ENCODE peak calls at places on chromosomes 5 and 9, in seven cellular contexts. U, I, M, E, P, W and L are unnamed samples.
A peak's percentile ranks its signal among the peaks of the same experiment; 100 is the strongest.

GRCh38 chr5:122101636-122102285 is 23.7 kb upstream of the LOX start:
- DNase-seq in W (no peak), I (no peak), M (peak; percentile 80), P (no peak), U (peak; percentile 82), E (no peak), L (peak; percentile 65)

GRCh38 chr5:150589791-150590601 is 50.5 kb upstream of the SYNPO start:
- DNase-seq in P (no peak), I (peak; percentile 90), W (peak; percentile 14), U (peak; percentile 77), M (no peak), E (no peak), L (peak; percentile 64)

GRCh38 chr5:180133060-180133459 is 61.5 kb upstream of the RNF130 start:
- DNase-seq in W (no peak), P (no peak), U (no peak), M (no peak), E (no peak), I (peak; percentile 39), L (no peak)

GRCh38 chr5:88868453-88869068 is 14.4 kb downstream of the MEF2C start:
- DNase-seq in M (no peak), W (no peak), U (no peak), I (no peak), P (no peak), E (no peak), L (no peak)

GRCh38 chr5:79560774-79561524 is 47.0 kb upstream of the HOMER1 start:
- DNase-seq in M (no peak), W (no peak), P (no peak), I (no peak), U (peak; percentile 46), E (no peak), L (no peak)

GRCh38 chr5:107092695-107093094 is 578.0 kb downstream of the EFNA5 start:
- DNase-seq in I (no peak), M (no peak), E (no peak), W (no peak), P (no peak), U (peak; percentile 10), L (no peak)

GRCh38 chr9:95373069-95373681 is 55.7 kb upstream of the FANCC start:
- DNase-seq in M (peak; percentile 60), E (no peak), I (no peak), W (no peak), P (no peak), U (no peak), L (no peak)

GRCh38 chr5:97839338-97840081 is 656.5 kb upstream of the RIOK2 start:
- DNase-seq in I (no peak), M (peak; percentile 61), E (no peak), U (peak; percentile 57), W (no peak), P (no peak), L (no peak)

GRCh38 chr5:177416334-177416733 is 7.0 kb upstream of the F12 start:
- DNase-seq in M (no peak), W (no peak), P (no peak), I (peak; percentile 70), U (peak; percentile 72), E (peak; percentile 82), L (no peak)

GRCh38 chr9:90141723-90142122 is 500.9 kb downstream of the DIRAS2 start:
- DNase-seq in E (no peak), W (no peak), U (peak; percentile 38), I (no peak), P (no peak), M (peak; percentile 21), L (peak; percentile 34)

GRCh38 chr5:10077721-10078551 is 171.8 kb downstream of the ATPSCKMT start:
- DNase-seq in U (no peak), P (no peak), M (no peak), E (no peak), I (no peak), W (peak; percentile 73), L (peak; percentile 8)

GRCh38 chr5:59923465-59923864 is 29.9 kb upstream of the PDE4D start:
- DNase-seq in M (no peak), W (peak; percentile 0), P (no peak), E (no peak), I (no peak), U (peak; percentile 36), L (peak; percentile 6)

GRCh38 chr9:5614192-5614591 is 14.7 kb upstream of the RIC1 start:
- DNase-seq in M (no peak), E (no peak), P (no peak), U (no peak), W (no peak), I (no peak), L (no peak)

GRCh38 chr9:125732562-125732961 is 14.6 kb upstream of the PBX3 start:
- DNase-seq in P (no peak), W (no peak), E (no peak), I (no peak), M (no peak), U (peak; percentile 18), L (peak; percentile 23)